ENCODE peak calls at places on chromosomes 16 and 17, in four cellular contexts. L is SK-N-SH treated with all-trans-retinoic acid at 6 μM for 48 hours, R is foreskin keratinocyte, B is Right ventricle myocardium inferior. U is an unnamed sample.
A peak's percentile ranks its signal among the peaks of the same experiment; 100 is the strongest.

GRCh38 chr16:64910351-64910750 is 211.5 kb downstream of the CDH11 start:
- ATAC-seq in R (no peak), L (peak; percentile 91), B (peak; percentile 91), U (no peak)

GRCh38 chr16:30395155-30395991 is at the start of gene ZNF48:
- ATAC-seq in R (peak; percentile 36), B (peak; percentile 98), L (peak; percentile 92), U (peak; percentile 95)

GRCh38 chr17:44979426-44980273 is 11.5 kb upstream of the C1QL1 start:
- ATAC-seq in R (no peak), L (no peak), B (peak; percentile 53), U (no peak)

GRCh38 chr17:74234482-74234881 is 21.1 kb downstream of the TTYH2 start:
- ATAC-seq in R (no peak), L (no peak), B (no peak), U (no peak)

GRCh38 chr17:42748906-42749798 is 4.3 kb upstream of the EZH1 start:
- ATAC-seq in L (no peak), R (no peak), B (no peak), U (no peak)

GRCh38 chr16:89035698-89036570 is 57.7 kb upstream of the ACSF3 start:
- ATAC-seq in L (no peak), B (no peak), R (no peak), U (no peak)

GRCh38 chr16:65122974-65123845 is 1.3 kb upstream of the CDH11 start:
- ATAC-seq in B (peak; percentile 61), L (peak; percentile 57), R (peak; percentile 29), U (no peak)

GRCh38 chr17:78923660-78924453 is 1.3 kb downstream of the TIMP2 start:
- ATAC-seq in B (no peak), L (peak; percentile 65), R (peak; percentile 72), U (peak; percentile 87)

GRCh38 chr16:68421076-68421475 is 27.2 kb downstream of the SMPD3 start:
- ATAC-seq in B (no peak), R (no peak), L (no peak), U (no peak)

GRCh38 chr16:82384017-82384416 is 214.0 kb upstream of the MPHOSPH6 start:
- ATAC-seq in R (no peak), L (no peak), B (no peak), U (no peak)

GRCh38 chr17:75832652-75833400 is 11.4 kb downstream of the UNC13D start:
- ATAC-seq in L (no peak), R (no peak), B (peak; percentile 11), U (no peak)

GRCh38 chr16:27792486-27793275 is 242.7 kb downstream of the KATNIP start:
- ATAC-seq in R (no peak), L (no peak), B (no peak), U (no peak)

GRCh38 chr17:46963571-46963970 is 15.5 kb downstream of the RPRML start:
- ATAC-seq in L (no peak), R (no peak), B (no peak), U (no peak)

GRCh38 chr17:50469005-50469605 is 425 bp upstream of the CHAD start:
- ATAC-seq in R (no peak), L (peak; percentile 41), B (no peak), U (peak; percentile 40)

GRCh38 chr17:57487552-57487951 is 231.2 kb downstream of the MSI2 start:
- ATAC-seq in L (no peak), B (no peak), R (peak; percentile 47), U (peak; percentile 41)

GRCh38 chr16:50296807-50297206 is 30.5 kb downstream of the ADCY7 start:
- ATAC-seq in B (no peak), R (no peak), L (no peak), U (no peak)

GRCh38 chr17:66432996-66433556 is 130.7 kb downstream of the PRKCA start:
- ATAC-seq in R (no peak), B (no peak), L (peak; percentile 71), U (no peak)

GRCh38 chr16:56726283-56726682 is 3.6 kb upstream of the NUP93 start:
- ATAC-seq in L (no peak), B (no peak), R (no peak), U (no peak)

GRCh38 chr16:79587897-79588296 is 12.6 kb downstream of the MAF start:
- ATAC-seq in R (no peak), B (no peak), L (no peak), U (no peak)

GRCh38 chr16:78596348-78596995 is 497.0 kb downstream of the WWOX start:
- ATAC-seq in L (no peak), B (no peak), R (no peak), U (no peak)

GRCh38 chr16:12439443-12440232 is 364.0 kb downstream of the CPPED1 start:
- ATAC-seq in R (peak; percentile 34), B (peak; percentile 8), L (no peak), U (no peak)

GRCh38 chr16:23254338-23254737 is 47.8 kb upstream of the SCNN1B start:
- ATAC-seq in B (no peak), R (no peak), L (no peak), U (no peak)

GRCh38 chr17:75430159-75430748 is 24.8 kb upstream of the GRB2 start:
- ATAC-seq in L (peak; percentile 51), B (peak; percentile 16), R (no peak), U (no peak)

GRCh38 chr16:24731722-24732419 is 2.4 kb downstream of the TNRC6A start:
- ATAC-seq in L (no peak), B (peak; percentile 62), R (no peak), U (no peak)

GRCh38 chr17:31052187-31052889 is 42.4 kb upstream of the NF1 start:
- ATAC-seq in R (peak; percentile 92), B (peak; percentile 92), L (peak; percentile 95), U (no peak)

GRCh38 chr16:53281280-53281679 is 153.0 kb upstream of the RBL2 start:
- ATAC-seq in B (peak; percentile 42), L (peak; percentile 18), R (no peak), U (no peak)

GRCh38 chr17:64694207-64694606 is 32.1 kb upstream of the SMURF2 start:
- ATAC-seq in L (peak; percentile 34), R (no peak), B (peak; percentile 90), U (no peak)

GRCh38 chr16:10885246-10885645 is 8.2 kb downstream of the CIITA start:
- ATAC-seq in R (no peak), L (no peak), B (no peak), U (peak; percentile 21)

GRCh38 chr16:73093146-73094144 is 45.5 kb upstream of the ZFHX3 start:
- ATAC-seq in R (no peak), B (no peak), L (peak; percentile 41), U (no peak)

GRCh38 chr16:3067929-3068288 is 2.5 kb downstream of the IL32 start:
- ATAC-seq in B (no peak), L (no peak), R (no peak), U (no peak)

GRCh38 chr17:39099686-39100293 is 51.6 kb downstream of the PLXDC1 start:
- ATAC-seq in R (no peak), L (peak; percentile 72), B (peak; percentile 60), U (no peak)

GRCh38 chr16:84933774-84934571 is 77.4 kb downstream of the ZDHHC7 start:
- ATAC-seq in L (no peak), R (no peak), B (peak; percentile 89), U (no peak)

GRCh38 chr16:1436731-1437355 is 6.0 kb downstream of the PERCC1 start:
- ATAC-seq in L (no peak), R (no peak), B (no peak), U (no peak)

GRCh38 chr17:4101127-4101798 is 41.6 kb downstream of the ZZEF1 start:
- ATAC-seq in B (peak; percentile 13), L (no peak), R (no peak), U (peak; percentile 67)

GRCh38 chr16:48720266-48720665 is 110.3 kb upstream of the N4BP1 start:
- ATAC-seq in B (no peak), L (no peak), R (no peak), U (no peak)

GRCh38 chr17:72665841-72666518 is 426.5 kb downstream of the SLC39A11 start:
- ATAC-seq in L (no peak), B (no peak), R (no peak), U (no peak)

U was measured in stimulated activated memory B cell treated with anti-CD40 and anti-IgM and Interleukin-4, amounts not matched to agents 10 μg/mL and 1 μg/mL and 100 μg/mL, for 72 hours.